ENCODE peak calls at places on chromosomes 1 and 21, in four cellular contexts. N is endodermal cell, W is mucosa of descending colon, I is gastrocnemius medialis. B is an unnamed sample.

GRCh38 chr1:39566441-39567137 is 10.0 kb downstream of the PABPC4 start:
- DNase-seq in N (no peak), W (peak), I (no peak), B (no peak)

GRCh38 chr21:15520811-15521643 is 208.8 kb upstream of the USP25 start:
- DNase-seq in N (no peak), W (no peak), I (no peak), B (no peak)

GRCh38 chr21:45379901-45380330 is 25.0 kb upstream of the COL18A1 start:
- DNase-seq in N (peak), W (no peak), I (no peak), B (no peak)

GRCh38 chr1:185568155-185569123 is 165.8 kb upstream of the HMCN1 start:
- DNase-seq in N (no peak), W (no peak), I (no peak), B (no peak)

GRCh38 chr1:178864326-178864725 is 6.6 kb downstream of the ANGPTL1 start:
- DNase-seq in N (no peak), W (no peak), I (no peak), B (no peak)

GRCh38 chr21:21715286-21715969 is 717.2 kb downstream of the NCAM2 start:
- DNase-seq in N (no peak), W (no peak), I (no peak), B (no peak)

GRCh38 chr1:20448626-20449215 is 37.3 kb downstream of the CAMK2N1 start:
- DNase-seq in N (no peak), W (no peak), I (no peak), B (no peak)

GRCh38 chr1:168467452-168467851 is 76.3 kb downstream of the XCL2 start:
- DNase-seq in N (no peak), W (no peak), I (no peak), B (no peak)

GRCh38 chr21:25936776-25937175 is 202.0 kb downstream of the GABPA start:
- DNase-seq in N (no peak), W (no peak), I (no peak), B (no peak)

GRCh38 chr1:49416758-49417157 is 607.0 kb downstream of the AGBL4 start:
- DNase-seq in N (no peak), W (no peak), I (no peak), B (no peak)

GRCh38 chr21:33403128-33403785 is at the start of gene IFNGR2:
- DNase-seq in N (peak), W (peak), I (no peak), B (no peak)

GRCh38 chr1:172793823-172794222 is 134.9 kb downstream of the FASLG start:
- DNase-seq in N (no peak), W (no peak), I (no peak), B (no peak)

GRCh38 chr1:55321947-55322346 is 106.8 kb upstream of the USP24 start:
- DNase-seq in N (peak), W (no peak), I (no peak), B (no peak)

GRCh38 chr1:217540321-217540720 is 90.6 kb downstream of the GPATCH2 start:
- DNase-seq in N (no peak), W (no peak), I (no peak), B (no peak)

GRCh38 chr1:200415693-200416593 is 6.1 kb upstream of the ZNF281 start:
- DNase-seq in N (no peak), W (no peak), I (peak), B (peak)

GRCh38 chr1:22822371-22822770 is 111.7 kb downstream of the EPHB2 start:
- DNase-seq in N (no peak), W (peak), I (no peak), B (no peak)

GRCh38 chr1:20228314-20228713 is 42.0 kb upstream of the PLA2G2C start:
- DNase-seq in N (no peak), W (no peak), I (no peak), B (no peak)

GRCh38 chr1:69985901-69986439 is 219.4 kb downstream of the LRRC40 start:
- DNase-seq in N (no peak), W (no peak), I (no peak), B (no peak)

GRCh38 chr1:167121375-167122120 is 27.7 kb downstream of the STYXL2 start:
- DNase-seq in N (peak), W (peak), I (no peak), B (no peak)

GRCh38 chr1:217373761-217374701 is 256.9 kb downstream of the GPATCH2 start:
- DNase-seq in N (peak), W (no peak), I (no peak), B (no peak)

GRCh38 chr1:29461115-29461739 is 224.9 kb downstream of the PTPRU start:
- DNase-seq in N (peak), W (no peak), I (no peak), B (no peak)

GRCh38 chr1:43606624-43607023 is 43.3 kb upstream of the KDM4A start:
- DNase-seq in N (no peak), W (no peak), I (no peak), B (no peak)

GRCh38 chr1:169113613-169114119 is 7.2 kb downstream of the ATP1B1 start:
- DNase-seq in N (peak), W (no peak), I (no peak), B (no peak)

GRCh38 chr1:244735854-244736561 is 83.1 kb downstream of the DESI2 start:
- DNase-seq in N (no peak), W (no peak), I (no peak), B (no peak)

GRCh38 chr1:2229921-2230700 is 2.0 kb downstream of the SKI start:
- DNase-seq in N (peak), W (peak), I (no peak), B (no peak)

GRCh38 chr1:234975122-234975940 is 153.3 kb downstream of the TOMM20 start:
- DNase-seq in N (peak), W (no peak), I (no peak), B (no peak)

GRCh38 chr1:89761901-89762300 is 58.9 kb upstream of the LRRC8D start:
- DNase-seq in N (no peak), W (no peak), I (no peak), B (no peak)

GRCh38 chr1:162916407-162916806 is 55.4 kb upstream of the CCDC190 start:
- DNase-seq in N (no peak), W (no peak), I (no peak), B (no peak)

GRCh38 chr1:73813726-73814125 is 384.2 kb downstream of the LRRIQ3 start:
- DNase-seq in N (no peak), W (peak), I (no peak), B (no peak)

GRCh38 chr1:19317126-19317910 is 5.2 kb downstream of the SLC66A1 start:
- DNase-seq in N (peak), W (no peak), I (no peak), B (no peak)

GRCh38 chr1:156625436-156626078 is 6.3 kb downstream of the HAPLN2 start:
- DNase-seq in N (peak), W (peak), I (no peak), B (no peak)

GRCh38 chr1:156936721-156937220 is 16.3 kb downstream of the LRRC71 start:
- DNase-seq in N (no peak), W (no peak), I (no peak), B (no peak)

GRCh38 chr1:175035860-175036259 is 12.6 kb upstream of the MRPS14 start:
- DNase-seq in N (no peak), W (no peak), I (no peak), B (no peak)

GRCh38 chr21:36791150-36791549 is 92.2 kb downstream of the SIM2 start:
- DNase-seq in N (no peak), W (no peak), I (no peak), B (peak)

GRCh38 chr21:45154511-45155508 is 80.4 kb downstream of the ADARB1 start:
- DNase-seq in N (peak), W (no peak), I (no peak), B (peak)

GRCh38 chr1:214569357-214570004 is 18.1 kb upstream of the PTPN14 start:
- DNase-seq in N (no peak), W (no peak), I (no peak), B (no peak)

GRCh38 chr1:117828206-117828605 is 101.2 kb downstream of the GDAP2 start:
- DNase-seq in N (no peak), W (no peak), I (no peak), B (peak)

GRCh38 chr1:35377553-35377952 is 109.0 kb downstream of the ZMYM4 start:
- DNase-seq in N (no peak), W (no peak), I (no peak), B (no peak)

GRCh38 chr1:28066393-28067154 is 21.8 kb downstream of the EYA3 start:
- DNase-seq in N (no peak), W (no peak), I (no peak), B (no peak)

GRCh38 chr1:28058971-28059878 is 29.2 kb downstream of the EYA3 start:
- DNase-seq in N (no peak), W (no peak), I (no peak), B (no peak)

GRCh38 chr1:28067523-28068090 is 20.8 kb downstream of the EYA3 start:
- DNase-seq in N (no peak), W (no peak), I (no peak), B (no peak)

GRCh38 chr1:28062806-28063205 is 25.6 kb downstream of the EYA3 start:
- DNase-seq in N (no peak), W (no peak), I (no peak), B (no peak)

GRCh38 chr1:28064064-28064463 is 24.3 kb downstream of the EYA3 start:
- DNase-seq in N (no peak), W (no peak), I (no peak), B (no peak)
- H3K4me3 ChIP-seq in N (no peak), W (no peak), I (no peak), B (no peak)

GRCh38 chr1:71087713-71088112 is 6.9 kb upstream of the ZRANB2 start:
- DNase-seq in N (no peak), W (no peak), I (no peak), B (no peak)
- H3K4me3 ChIP-seq in N (no peak), W (no peak), I (no peak), B (no peak)

DNA sequence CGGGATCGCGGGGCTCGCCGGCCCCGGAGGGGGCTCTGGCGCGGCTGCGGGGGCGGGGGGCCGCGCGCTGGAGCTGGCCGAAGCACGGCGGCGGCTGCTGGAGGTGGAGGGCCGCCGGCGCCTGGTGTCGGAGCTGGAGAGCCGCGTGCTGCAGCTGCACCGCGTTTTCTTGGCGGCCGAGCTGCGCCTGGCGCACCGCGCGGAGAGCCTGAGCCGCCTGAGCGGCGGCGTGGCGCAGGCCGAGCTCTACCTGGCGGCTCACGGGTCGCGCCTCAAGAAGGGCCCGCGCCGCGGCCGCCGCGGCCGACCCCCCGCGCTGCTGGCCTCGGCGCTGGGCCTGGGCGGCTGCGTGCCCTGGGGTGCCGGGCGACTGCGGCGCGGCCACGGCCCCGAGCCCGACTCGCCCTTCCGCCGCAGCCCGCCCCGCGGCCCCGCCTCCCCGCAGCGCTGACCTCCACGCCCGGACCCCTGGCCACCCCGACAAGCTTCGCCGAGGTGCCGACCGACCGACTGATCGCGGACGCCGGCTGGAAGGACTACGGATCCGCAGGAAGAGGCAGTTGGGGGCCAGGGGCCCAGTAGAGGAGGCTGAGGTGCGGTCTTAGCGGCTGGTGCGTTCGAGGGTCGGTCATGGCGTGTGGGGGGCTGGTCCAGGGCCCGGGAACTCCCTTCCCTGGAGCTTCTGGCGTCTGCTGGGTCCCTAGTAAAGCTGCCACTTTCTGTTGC is 691 bp downstream of the TRNP1 start:
- DNase-seq in N (peak), W (no peak), I (no peak), B (no peak)
- H3K4me3 ChIP-seq in N (peak), W (peak), I (peak), B (peak)

GRCh38 chr1:165831146-165831545 is 3.7 kb downstream of the UCK2 start:
- DNase-seq in N (no peak), W (no peak), I (no peak), B (no peak)

GRCh38 chr1:165827199-165828102 is at the start of gene UCK2:
- DNase-seq in N (peak), W (peak), I (peak), B (peak)

GRCh38 chr1:165828581-165829329 is 1.3 kb downstream of the UCK2 start:
- DNase-seq in N (peak), W (peak), I (peak), B (no peak)

GRCh38 chr1:165828103-165828558 is 717 bp downstream of the UCK2 start:
- DNase-seq in N (peak), W (peak), I (no peak), B (no peak)

DNA sequence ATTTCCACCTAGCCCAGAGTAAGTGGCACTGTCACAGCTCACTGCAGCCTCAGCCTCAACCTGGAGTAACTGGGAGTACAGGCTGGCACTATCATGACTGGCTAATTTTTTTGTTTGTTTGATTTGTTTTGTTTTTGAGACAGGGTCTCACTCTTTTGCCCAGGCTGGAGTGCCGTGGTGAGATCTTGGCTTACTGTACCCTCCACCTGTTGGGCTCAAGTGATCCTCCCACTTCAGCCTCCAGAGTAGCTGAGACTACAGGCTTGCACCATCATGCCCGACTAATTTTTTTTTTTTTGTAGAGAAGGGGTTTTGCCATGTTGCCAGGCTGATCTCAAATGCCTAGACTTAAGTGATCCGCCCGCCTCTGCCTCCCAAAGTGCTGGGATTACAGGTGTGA is 2.5 kb downstream of the UCK2 start:
- DNase-seq in N (no peak), W (no peak), I (no peak), B (no peak)
- H3K4me3 ChIP-seq in N (peak), W (no peak), I (no peak), B (no peak)

GRCh38 chr1:110638062-110638461 is 31.9 kb upstream of the KCNA2 start:
- DNase-seq in N (peak), W (no peak), I (no peak), B (no peak)
- H3K4me3 ChIP-seq in N (no peak), W (no peak), I (no peak), B (no peak)

B was measured in right atrium auricular region.